ENCODE peak calls at places on chromosomes 2 and 18, in five cellular contexts. One of them, this sample, is unnamed.

GRCh38 chr2:215884741-215885140 is 128.6 kb downstream of the MREG start:
- DNase-seq in colonic mucosa: no peak
- DNase-seq in foreskin fibroblast: no peak
- DNase-seq in fibroblast of mammary gland: peak; percentile 70
- DNase-seq in tibial artery: no peak
- DNase-seq in this sample: no peak

GRCh38 chr18:76378526-76379215 is 116.4 kb downstream of the ZNF516 start:
- DNase-seq in colonic mucosa: no peak
- DNase-seq in foreskin fibroblast: no peak
- DNase-seq in fibroblast of mammary gland: no peak
- DNase-seq in tibial artery: no peak
- DNase-seq in this sample: no peak

GRCh38 chr18:55300469-55301195 is 287.4 kb downstream of the TCF4 start:
- DNase-seq in colonic mucosa: no peak
- DNase-seq in foreskin fibroblast: peak; percentile 93
- DNase-seq in fibroblast of mammary gland: peak; percentile 93
- DNase-seq in tibial artery: no peak
- DNase-seq in this sample: no peak

GRCh38 chr2:102615620-102616436 is 3.5 kb upstream of the SLC9A2 start:
- DNase-seq in colonic mucosa: no peak
- DNase-seq in foreskin fibroblast: peak; percentile 35
- DNase-seq in fibroblast of mammary gland: peak; percentile 59
- DNase-seq in tibial artery: peak; percentile 38
- DNase-seq in this sample: no peak

GRCh38 chr2:113218283-113219091 is 44.7 kb downstream of the PSD4 start:
- DNase-seq in colonic mucosa: peak; percentile 81
- DNase-seq in foreskin fibroblast: peak; percentile 49
- DNase-seq in fibroblast of mammary gland: peak; percentile 77
- DNase-seq in tibial artery: peak; percentile 43
- DNase-seq in this sample: no peak

GRCh38 chr2:174683392-174683759 is 80.9 kb downstream of the CHRNA1 start:
- DNase-seq in colonic mucosa: no peak
- DNase-seq in foreskin fibroblast: no peak
- DNase-seq in fibroblast of mammary gland: peak; percentile 60
- DNase-seq in tibial artery: no peak
- DNase-seq in this sample: peak; percentile 7

GRCh38 chr2:64858541-64859031 is 130.6 kb upstream of the SLC1A4 start:
- DNase-seq in colonic mucosa: no peak
- DNase-seq in foreskin fibroblast: no peak
- DNase-seq in fibroblast of mammary gland: no peak
- DNase-seq in tibial artery: peak; percentile 21
- DNase-seq in this sample: no peak

GRCh38 chr18:52236134-52236533 is 103.9 kb upstream of the DCC start:
- DNase-seq in colonic mucosa: no peak
- DNase-seq in foreskin fibroblast: peak; percentile 47
- DNase-seq in fibroblast of mammary gland: peak; percentile 18
- DNase-seq in tibial artery: no peak
- DNase-seq in this sample: no peak

GRCh38 chr2:232890896-232891601 is 21.0 kb downstream of the SNORC start:
- DNase-seq in colonic mucosa: no peak
- DNase-seq in foreskin fibroblast: peak; percentile 34
- DNase-seq in fibroblast of mammary gland: no peak
- DNase-seq in tibial artery: peak; percentile 14
- DNase-seq in this sample: no peak

GRCh38 chr2:216315817-216316603 is 56.3 kb downstream of the MARCHF4 start:
- DNase-seq in colonic mucosa: no peak
- DNase-seq in foreskin fibroblast: peak; percentile 67
- DNase-seq in fibroblast of mammary gland: peak; percentile 64
- DNase-seq in tibial artery: no peak
- DNase-seq in this sample: no peak

GRCh38 chr2:18910843-18911242 is 321.5 kb upstream of the NT5C1B start:
- DNase-seq in colonic mucosa: no peak
- DNase-seq in foreskin fibroblast: peak; percentile 87
- DNase-seq in fibroblast of mammary gland: peak; percentile 97
- DNase-seq in tibial artery: peak; percentile 32
- DNase-seq in this sample: no peak

GRCh38 chr2:150698016-150698661 is 210.7 kb upstream of the RND3 start:
- DNase-seq in colonic mucosa: no peak
- DNase-seq in foreskin fibroblast: peak; percentile 82
- DNase-seq in fibroblast of mammary gland: peak; percentile 80
- DNase-seq in tibial artery: no peak
- DNase-seq in this sample: no peak

GRCh38 chr2:34332813-34333212 is 733.7 kb upstream of the FAM98A start:
- DNase-seq in colonic mucosa: no peak
- DNase-seq in foreskin fibroblast: no peak
- DNase-seq in fibroblast of mammary gland: no peak
- DNase-seq in tibial artery: no peak
- DNase-seq in this sample: no peak

GRCh38 chr2:55282110-55282917 is 13.3 kb upstream of the MTIF2 start:
- DNase-seq in colonic mucosa: peak; percentile 90
- DNase-seq in foreskin fibroblast: peak; percentile 81
- DNase-seq in fibroblast of mammary gland: peak; percentile 83
- DNase-seq in tibial artery: peak; percentile 80
- DNase-seq in this sample: peak; percentile 69

GRCh38 chr2:229810786-229811185 is 96.4 kb upstream of the DNER start:
- DNase-seq in colonic mucosa: no peak
- DNase-seq in foreskin fibroblast: no peak
- DNase-seq in fibroblast of mammary gland: no peak
- DNase-seq in tibial artery: no peak
- DNase-seq in this sample: no peak

GRCh38 chr2:75582840-75583239 is 22.1 kb upstream of the EVA1A start:
- DNase-seq in colonic mucosa: no peak
- DNase-seq in foreskin fibroblast: no peak
- DNase-seq in fibroblast of mammary gland: no peak
- DNase-seq in tibial artery: no peak
- DNase-seq in this sample: no peak

GRCh38 chr18:41647914-41648313 is 307.1 kb upstream of the PIK3C3 start:
- DNase-seq in colonic mucosa: no peak
- DNase-seq in foreskin fibroblast: no peak
- DNase-seq in fibroblast of mammary gland: no peak
- DNase-seq in tibial artery: no peak
- DNase-seq in this sample: no peak

GRCh38 chr2:104872034-104872865 is 18.3 kb downstream of the POU3F3 start:
- DNase-seq in colonic mucosa: no peak
- DNase-seq in foreskin fibroblast: no peak
- DNase-seq in fibroblast of mammary gland: no peak
- DNase-seq in tibial artery: no peak
- DNase-seq in this sample: no peak

GRCh38 chr18:31102941-31103340 is 720 bp upstream of the DSC2 start:
- DNase-seq in colonic mucosa: no peak
- DNase-seq in foreskin fibroblast: no peak
- DNase-seq in fibroblast of mammary gland: no peak
- DNase-seq in tibial artery: no peak
- DNase-seq in this sample: no peak

GRCh38 chr18:23716516-23716915 is 27.3 kb downstream of the LAMA3 start:
- DNase-seq in colonic mucosa: no peak
- DNase-seq in foreskin fibroblast: peak; percentile 86
- DNase-seq in fibroblast of mammary gland: peak; percentile 91
- DNase-seq in tibial artery: no peak
- DNase-seq in this sample: no peak

GRCh38 chr2:40751981-40752380 is 300.1 kb upstream of the SLC8A1 start:
- DNase-seq in colonic mucosa: no peak
- DNase-seq in foreskin fibroblast: no peak
- DNase-seq in fibroblast of mammary gland: peak; percentile 48
- DNase-seq in tibial artery: no peak
- DNase-seq in this sample: no peak

GRCh38 chr2:239821694-239822075 is 203.5 kb downstream of the NDUFA10 start:
- DNase-seq in colonic mucosa: no peak
- DNase-seq in foreskin fibroblast: no peak
- DNase-seq in fibroblast of mammary gland: no peak
- DNase-seq in tibial artery: no peak
- DNase-seq in this sample: no peak

GRCh38 chr2:64329848-64330247 is 124.1 kb upstream of the LGALSL start:
- DNase-seq in colonic mucosa: peak; percentile 80
- DNase-seq in foreskin fibroblast: peak; percentile 18
- DNase-seq in fibroblast of mammary gland: peak; percentile 45
- DNase-seq in tibial artery: no peak
- DNase-seq in this sample: no peak

GRCh38 chr18:34158881-34159690 is 65.6 kb downstream of the NOL4 start:
- DNase-seq in colonic mucosa: peak; percentile 17
- DNase-seq in foreskin fibroblast: peak; percentile 1
- DNase-seq in fibroblast of mammary gland: peak; percentile 5
- DNase-seq in tibial artery: peak; percentile 20
- DNase-seq in this sample: no peak

GRCh38 chr18:31230495-31230894 is 67.8 kb upstream of the DSC1 start:
- DNase-seq in colonic mucosa: no peak
- DNase-seq in foreskin fibroblast: no peak
- DNase-seq in fibroblast of mammary gland: no peak
- DNase-seq in tibial artery: no peak
- DNase-seq in this sample: no peak

GRCh38 chr2:33477473-33478468 is 1.3 kb downstream of the RASGRP3 start:
- DNase-seq in colonic mucosa: peak; percentile 26
- DNase-seq in foreskin fibroblast: no peak
- DNase-seq in fibroblast of mammary gland: no peak
- DNase-seq in tibial artery: peak; percentile 60
- DNase-seq in this sample: no peak

GRCh38 chr2:218021536-218022071 is 18.8 kb upstream of the TNS1 start:
- DNase-seq in colonic mucosa: no peak
- DNase-seq in foreskin fibroblast: no peak
- DNase-seq in fibroblast of mammary gland: no peak
- DNase-seq in tibial artery: peak; percentile 63
- DNase-seq in this sample: no peak

GRCh38 chr18:7619676-7620075 is 52.6 kb downstream of the PTPRM start:
- DNase-seq in colonic mucosa: no peak
- DNase-seq in foreskin fibroblast: no peak
- DNase-seq in fibroblast of mammary gland: no peak
- DNase-seq in tibial artery: no peak
- DNase-seq in this sample: no peak

GRCh38 chr2:240213476-240214391 is 73.3 kb upstream of the OTOS start:
- DNase-seq in colonic mucosa: no peak
- DNase-seq in foreskin fibroblast: no peak
- DNase-seq in fibroblast of mammary gland: no peak
- DNase-seq in tibial artery: no peak
- DNase-seq in this sample: no peak

GRCh38 chr2:120765031-120765910 is 29.6 kb downstream of the GLI2 start:
- DNase-seq in colonic mucosa: no peak
- DNase-seq in foreskin fibroblast: no peak
- DNase-seq in fibroblast of mammary gland: peak; percentile 37
- DNase-seq in tibial artery: peak; percentile 23
- DNase-seq in this sample: no peak

GRCh38 chr2:227813562-227814353 is at the start of gene CCL20:
- DNase-seq in colonic mucosa: peak; percentile 67
- DNase-seq in foreskin fibroblast: no peak
- DNase-seq in fibroblast of mammary gland: no peak
- DNase-seq in tibial artery: no peak
- DNase-seq in this sample: no peak

GRCh38 chr2:23711979-23712755 is 214.8 kb downstream of the ATAD2B start:
- DNase-seq in colonic mucosa: no peak
- DNase-seq in foreskin fibroblast: no peak
- DNase-seq in fibroblast of mammary gland: peak; percentile 72
- DNase-seq in tibial artery: peak; percentile 27
- DNase-seq in this sample: no peak

GRCh38 chr2:179898873-179899272 is 37.5 kb upstream of the ZNF385B start:
- DNase-seq in colonic mucosa: peak; percentile 40
- DNase-seq in foreskin fibroblast: peak; percentile 6
- DNase-seq in fibroblast of mammary gland: peak; percentile 50
- DNase-seq in tibial artery: no peak
- DNase-seq in this sample: no peak
- TF ChIP-seq CTCF in colonic mucosa: peak; percentile 23
- TF ChIP-seq CTCF in foreskin fibroblast: peak; percentile 36
- TF ChIP-seq CTCF in fibroblast of mammary gland: peak; percentile 53
- TF ChIP-seq CTCF in tibial artery: no peak
- TF ChIP-seq CTCF in this sample: peak; percentile 47

GRCh38 chr2:176873403-176873802 is 339.2 kb upstream of the HNRNPA3 start:
- DNase-seq in colonic mucosa: no peak
- DNase-seq in foreskin fibroblast: no peak
- DNase-seq in fibroblast of mammary gland: peak; percentile 21
- DNase-seq in tibial artery: no peak
- DNase-seq in this sample: no peak
- TF ChIP-seq CTCF in colonic mucosa: no peak
- TF ChIP-seq CTCF in foreskin fibroblast: no peak
- TF ChIP-seq CTCF in fibroblast of mammary gland: peak; percentile 33
- TF ChIP-seq CTCF in tibial artery: no peak
- TF ChIP-seq CTCF in this sample: no peak

GRCh38 chr2:30915485-30915884 is 108.2 kb upstream of the CAPN13 start:
- DNase-seq in colonic mucosa: peak; percentile 21
- DNase-seq in foreskin fibroblast: no peak
- DNase-seq in fibroblast of mammary gland: no peak
- DNase-seq in tibial artery: no peak
- DNase-seq in this sample: no peak
- TF ChIP-seq CTCF in colonic mucosa: no peak
- TF ChIP-seq CTCF in foreskin fibroblast: peak; percentile 27
- TF ChIP-seq CTCF in fibroblast of mammary gland: no peak
- TF ChIP-seq CTCF in tibial artery: no peak
- TF ChIP-seq CTCF in this sample: peak; percentile 45

DNA sequence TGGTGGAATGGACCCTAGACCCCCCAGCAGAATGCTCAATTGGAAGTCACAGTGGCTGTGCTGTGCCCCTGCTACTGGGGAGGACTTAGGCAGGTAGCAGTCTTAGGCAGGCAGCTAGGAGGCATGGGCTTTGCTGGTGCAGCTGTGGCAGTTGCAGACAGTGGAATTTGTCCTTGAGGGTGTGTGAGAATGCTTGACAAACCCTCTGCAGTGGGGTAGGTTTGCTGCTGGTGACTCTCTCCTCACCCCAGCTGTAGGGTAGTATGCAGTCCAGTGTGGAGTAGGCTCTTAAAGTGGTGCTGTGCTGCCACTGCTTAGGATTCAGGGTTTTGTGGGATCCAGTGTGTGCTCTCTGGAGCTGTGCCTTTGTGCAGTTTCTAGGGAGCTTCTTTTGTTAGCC is 61.3 kb downstream of the NUP35 start:
- DNase-seq in colonic mucosa: no peak
- DNase-seq in foreskin fibroblast: no peak
- DNase-seq in fibroblast of mammary gland: no peak
- DNase-seq in tibial artery: no peak
- DNase-seq in this sample: no peak
- TF ChIP-seq CTCF in colonic mucosa: no peak
- TF ChIP-seq CTCF in foreskin fibroblast: no peak
- TF ChIP-seq CTCF in fibroblast of mammary gland: no peak
- TF ChIP-seq CTCF in tibial artery: no peak
- TF ChIP-seq CTCF in this sample: no peak

GRCh38 chr18:71784777-71785176 is 759.4 kb downstream of the CBLN2 start:
- DNase-seq in colonic mucosa: peak; percentile 20
- DNase-seq in foreskin fibroblast: no peak
- DNase-seq in fibroblast of mammary gland: peak; percentile 5
- DNase-seq in tibial artery: no peak
- DNase-seq in this sample: no peak
- TF ChIP-seq CTCF in colonic mucosa: peak; percentile 18
- TF ChIP-seq CTCF in foreskin fibroblast: no peak
- TF ChIP-seq CTCF in fibroblast of mammary gland: peak; percentile 32
- TF ChIP-seq CTCF in tibial artery: no peak
- TF ChIP-seq CTCF in this sample: peak; percentile 32